ENCODE peak calls at places on chromosomes 12 and 14, in five cellular contexts. One of them, this sample, is unnamed.

GRCh38 chr12:75823475-75823874 is 208.1 kb downstream of the PHLDA1 start:
- DNase-seq in IMR-90: no peak
- DNase-seq in Karpas-422: no peak
- DNase-seq in stomach: no peak
- DNase-seq in tibial nerve: no peak
- DNase-seq in this sample: no peak

GRCh38 chr12:95790912-95791849 is 617 bp upstream of the NTN4 start:
- DNase-seq in IMR-90: peak; percentile 22
- DNase-seq in Karpas-422: no peak
- DNase-seq in stomach: no peak
- DNase-seq in tibial nerve: no peak
- DNase-seq in this sample: peak; percentile 39

GRCh38 chr12:74254784-74255183 is 282.9 kb upstream of the ATXN7L3B start:
- DNase-seq in IMR-90: no peak
- DNase-seq in Karpas-422: no peak
- DNase-seq in stomach: no peak
- DNase-seq in tibial nerve: no peak
- DNase-seq in this sample: no peak

GRCh38 chr14:102799684-102800562 is 22.7 kb downstream of the TRAF3 start:
- DNase-seq in IMR-90: peak; percentile 90
- DNase-seq in Karpas-422: no peak
- DNase-seq in stomach: no peak
- DNase-seq in tibial nerve: no peak
- DNase-seq in this sample: no peak

GRCh38 chr12:78208106-78208505 is 377.4 kb downstream of the NAV3 start:
- DNase-seq in IMR-90: peak; percentile 43
- DNase-seq in Karpas-422: no peak
- DNase-seq in stomach: no peak
- DNase-seq in tibial nerve: no peak
- DNase-seq in this sample: no peak

GRCh38 chr12:122558721-122559641 is 31.9 kb downstream of the KNTC1 start:
- DNase-seq in IMR-90: no peak
- DNase-seq in Karpas-422: no peak
- DNase-seq in stomach: no peak
- DNase-seq in tibial nerve: no peak
- DNase-seq in this sample: no peak

GRCh38 chr12:76025601-76026575 is 5.7 kb downstream of the PHLDA1 start:
- DNase-seq in IMR-90: peak; percentile 75
- DNase-seq in Karpas-422: peak; percentile 61
- DNase-seq in stomach: no peak
- DNase-seq in tibial nerve: no peak
- DNase-seq in this sample: no peak

GRCh38 chr14:55832122-55832911 is 252.3 kb downstream of the KTN1 start:
- DNase-seq in IMR-90: peak; percentile 76
- DNase-seq in Karpas-422: no peak
- DNase-seq in stomach: peak; percentile 55
- DNase-seq in tibial nerve: no peak
- DNase-seq in this sample: no peak

GRCh38 chr14:21868442-21869046 is 194.9 kb upstream of the OR4E1 start:
- DNase-seq in IMR-90: peak; percentile 32
- DNase-seq in Karpas-422: peak; percentile 91
- DNase-seq in stomach: peak; percentile 73
- DNase-seq in tibial nerve: no peak
- DNase-seq in this sample: peak; percentile 37

GRCh38 chr12:69254857-69255256 is 15.5 kb downstream of the CPSF6 start:
- DNase-seq in IMR-90: no peak
- DNase-seq in Karpas-422: no peak
- DNase-seq in stomach: no peak
- DNase-seq in tibial nerve: no peak
- DNase-seq in this sample: no peak

GRCh38 chr12:39764944-39765560 is 145.4 kb upstream of the ABCD2 start:
- DNase-seq in IMR-90: peak; percentile 58
- DNase-seq in Karpas-422: peak; percentile 67
- DNase-seq in stomach: no peak
- DNase-seq in tibial nerve: no peak
- DNase-seq in this sample: no peak

GRCh38 chr12:79420146-79420618 is 270.6 kb downstream of the PAWR start:
- DNase-seq in IMR-90: peak; percentile 95
- DNase-seq in Karpas-422: peak; percentile 70
- DNase-seq in stomach: no peak
- DNase-seq in tibial nerve: no peak
- DNase-seq in this sample: no peak

GRCh38 chr14:104547998-104548700 is 31.4 kb upstream of the C14orf180 start:
- DNase-seq in IMR-90: no peak
- DNase-seq in Karpas-422: no peak
- DNase-seq in stomach: no peak
- DNase-seq in tibial nerve: no peak
- DNase-seq in this sample: peak; percentile 14

GRCh38 chr12:77102691-77103090 is 37.3 kb upstream of the E2F7 start:
- DNase-seq in IMR-90: peak; percentile 79
- DNase-seq in Karpas-422: no peak
- DNase-seq in stomach: no peak
- DNase-seq in tibial nerve: no peak
- DNase-seq in this sample: no peak

GRCh38 chr14:65169351-65169750 is 67.0 kb upstream of the MAX start:
- DNase-seq in IMR-90: peak; percentile 89
- DNase-seq in Karpas-422: no peak
- DNase-seq in stomach: no peak
- DNase-seq in tibial nerve: no peak
- DNase-seq in this sample: no peak

GRCh38 chr12:98635657-98636323 is 8.8 kb downstream of the IKBIP start:
- DNase-seq in IMR-90: peak; percentile 77
- DNase-seq in Karpas-422: peak; percentile 77
- DNase-seq in stomach: no peak
- DNase-seq in tibial nerve: no peak
- DNase-seq in this sample: no peak

GRCh38 chr12:1318327-1319031 is 275.9 kb downstream of the FBXL14 start:
- DNase-seq in IMR-90: peak; percentile 31
- DNase-seq in Karpas-422: peak; percentile 63
- DNase-seq in stomach: peak; percentile 33
- DNase-seq in tibial nerve: no peak
- DNase-seq in this sample: peak; percentile 9

GRCh38 chr12:104801427-104801826 is 156.7 kb downstream of the SLC41A2 start:
- DNase-seq in IMR-90: no peak
- DNase-seq in Karpas-422: no peak
- DNase-seq in stomach: no peak
- DNase-seq in tibial nerve: no peak
- DNase-seq in this sample: no peak

GRCh38 chr12:11580125-11580751 is 69.2 kb upstream of the ETV6 start:
- DNase-seq in IMR-90: peak; percentile 82
- DNase-seq in Karpas-422: no peak
- DNase-seq in stomach: peak; percentile 32
- DNase-seq in tibial nerve: no peak
- DNase-seq in this sample: no peak

DNA sequence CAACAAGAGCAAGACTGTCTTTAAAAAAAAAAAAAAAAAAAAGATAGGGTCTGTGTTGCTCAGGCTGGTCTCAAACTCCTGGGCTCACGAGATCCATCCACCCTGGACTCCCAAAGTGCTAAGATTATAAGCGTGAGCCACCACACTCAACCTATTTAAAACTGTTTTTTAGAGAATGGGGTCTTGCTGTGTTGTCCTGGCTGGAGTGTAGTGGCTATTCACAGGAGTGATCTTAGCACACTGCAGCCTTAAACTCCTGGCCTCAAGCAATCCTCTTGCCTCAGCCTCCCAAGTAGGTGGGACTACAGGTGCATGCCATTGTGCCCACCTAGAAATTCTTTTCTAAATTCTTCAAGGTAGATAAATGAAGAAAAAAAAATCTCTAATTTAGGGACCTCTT is 7.6 kb downstream of the COQ10A start:
- DNase-seq in IMR-90: no peak
- DNase-seq in Karpas-422: no peak
- DNase-seq in stomach: no peak
- DNase-seq in tibial nerve: no peak
- DNase-seq in this sample: no peak
- H3K36me3 ChIP-seq in IMR-90: peaks cover 59% of the 10 kb centered on the region
- H3K36me3 ChIP-seq in Karpas-422: peaks cover 38% of the 10 kb centered on the region
- H3K36me3 ChIP-seq in stomach: peaks cover 65% of the 10 kb centered on the region
- H3K36me3 ChIP-seq in tibial nerve: no peaks in the 10 kb centered on the region
- H3K36me3 ChIP-seq in this sample: peaks cover 21% of the 10 kb centered on the region

DNA sequence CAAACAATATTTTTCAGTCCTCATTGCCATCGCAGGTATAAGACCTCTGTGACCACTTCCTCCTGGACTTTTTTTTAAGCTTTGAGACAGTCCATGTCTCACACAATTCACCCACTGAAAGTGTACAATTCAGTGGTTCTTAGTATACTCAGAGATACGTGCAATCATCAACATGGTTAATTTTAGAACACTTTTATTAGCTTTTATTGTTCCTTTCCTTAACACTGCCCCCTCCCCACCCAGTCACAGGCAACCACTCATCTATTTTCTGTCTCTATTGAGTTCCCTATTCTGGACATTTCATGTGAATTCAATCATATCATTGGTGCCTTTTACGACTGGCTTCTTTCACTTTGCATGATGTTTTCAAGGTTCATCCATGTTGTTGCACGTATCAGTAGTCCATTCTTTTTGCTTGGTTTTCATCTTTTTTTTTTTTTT is 16.2 kb downstream of the NCKAP5L start:
- DNase-seq in IMR-90: no peak
- DNase-seq in Karpas-422: no peak
- DNase-seq in stomach: no peak
- DNase-seq in tibial nerve: no peak
- DNase-seq in this sample: no peak
- H3K4me3 ChIP-seq in IMR-90: no peak overlapping the region
- H3K4me3 ChIP-seq in Karpas-422: peak overlapping the region; percentile 2
- H3K4me3 ChIP-seq in stomach: no peak overlapping the region
- H3K4me3 ChIP-seq in tibial nerve: no peak overlapping the region
- H3K4me3 ChIP-seq in this sample: no peak overlapping the region

DNA sequence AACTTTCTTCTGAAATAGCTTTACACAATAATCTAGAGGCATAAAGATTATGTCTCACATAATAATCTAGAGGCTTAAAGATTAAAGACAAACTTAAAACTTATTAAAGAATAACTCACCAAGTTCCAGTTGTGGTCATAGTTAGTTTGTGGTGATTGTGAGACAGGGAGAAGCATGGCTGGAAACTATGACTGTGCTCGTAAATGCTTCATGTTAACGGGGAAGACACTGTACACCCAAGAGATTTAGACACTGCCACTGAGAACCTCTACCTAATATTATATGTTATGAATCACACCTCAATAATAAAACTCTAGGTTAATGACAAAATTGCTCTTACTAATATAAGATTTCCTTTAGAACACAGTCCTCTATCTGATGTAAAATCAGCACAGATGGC is 541.6 kb downstream of the TMEM121 start:
- DNase-seq in IMR-90: no peak
- DNase-seq in Karpas-422: no peak
- DNase-seq in stomach: no peak
- DNase-seq in tibial nerve: no peak
- DNase-seq in this sample: no peak
- H3K9me3 ChIP-seq in IMR-90: peaks cover 7% of the 10 kb centered on the region
- H3K9me3 ChIP-seq in Karpas-422: no peaks in the 10 kb centered on the region
- H3K9me3 ChIP-seq in stomach: no peaks in the 10 kb centered on the region
- H3K9me3 ChIP-seq in tibial nerve: no peaks in the 10 kb centered on the region
- H3K9me3 ChIP-seq in this sample: no peaks in the 10 kb centered on the region

GRCh38 chr12:125089626-125090025 is 24.4 kb downstream of the AACS start:
- DNase-seq in IMR-90: no peak
- DNase-seq in Karpas-422: no peak
- DNase-seq in stomach: no peak
- DNase-seq in tibial nerve: no peak
- DNase-seq in this sample: no peak
- H3K36me3 ChIP-seq in IMR-90: peaks cover 42% of the 10 kb centered on the region
- H3K36me3 ChIP-seq in Karpas-422: no peaks in the 10 kb centered on the region
- H3K36me3 ChIP-seq in stomach: peaks cover 15% of the 10 kb centered on the region
- H3K36me3 ChIP-seq in tibial nerve: no peaks in the 10 kb centered on the region
- H3K36me3 ChIP-seq in this sample: no peaks in the 10 kb centered on the region

DNA sequence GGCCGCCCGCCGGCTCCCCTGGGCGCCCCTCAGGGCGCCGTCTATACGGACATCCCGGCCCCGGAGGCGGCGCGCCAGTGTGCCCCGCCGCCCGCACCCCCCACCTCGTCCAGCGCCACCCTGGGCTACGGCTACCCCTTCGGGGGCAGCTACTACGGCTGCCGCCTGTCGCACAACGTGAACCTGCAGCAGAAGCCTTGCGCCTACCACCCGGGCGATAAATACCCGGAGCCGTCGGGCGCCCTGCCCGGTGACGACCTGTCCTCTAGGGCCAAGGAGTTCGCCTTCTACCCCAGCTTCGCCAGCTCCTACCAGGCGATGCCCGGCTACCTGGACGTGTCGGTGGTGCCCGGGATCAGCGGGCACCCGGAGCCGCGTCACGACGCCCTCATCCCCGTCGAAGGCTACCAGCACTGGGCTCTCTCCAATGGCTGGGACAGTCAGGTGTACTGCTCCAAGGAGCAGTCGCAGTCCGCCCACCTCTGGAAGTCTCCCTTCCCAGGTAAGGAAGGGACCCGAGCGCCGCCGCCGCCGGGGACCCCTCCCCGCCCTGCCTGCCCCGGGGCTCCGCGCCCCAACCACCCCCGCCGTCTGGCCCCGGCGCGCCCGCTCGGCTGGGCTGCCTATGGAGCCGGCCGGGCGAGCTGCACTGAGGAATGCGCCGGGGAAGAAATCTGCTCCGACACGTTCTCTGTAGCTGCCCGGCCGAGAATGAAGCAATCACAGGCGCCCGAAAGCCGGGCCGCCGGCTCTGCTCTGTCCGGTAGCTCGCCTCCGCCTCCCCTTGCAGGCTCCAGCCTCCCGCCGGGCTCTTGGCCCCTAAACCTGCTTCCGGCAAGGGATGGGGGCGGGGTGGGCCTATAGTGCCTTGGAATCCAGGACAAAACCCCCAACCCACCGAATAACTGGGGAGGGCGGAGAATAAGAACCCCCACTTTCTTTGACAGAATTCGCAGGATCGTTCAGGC is 794 bp downstream of the HOXC13 start:
- DNase-seq in IMR-90: no peak
- DNase-seq in Karpas-422: no peak
- DNase-seq in stomach: no peak
- DNase-seq in tibial nerve: no peak
- DNase-seq in this sample: no peak
- H3K4me3 ChIP-seq in IMR-90: no peak overlapping the region
- H3K4me3 ChIP-seq in Karpas-422: no peak overlapping the region
- H3K4me3 ChIP-seq in stomach: no peak overlapping the region
- H3K4me3 ChIP-seq in tibial nerve: peak overlapping the region; percentile 34
- H3K4me3 ChIP-seq in this sample: no peak overlapping the region